ENCODE peak calls at places on chromosomes 16 and 17, in six cellular contexts. One of them, this sample, is unnamed.

GRCh38 chr17:41322264-41322902 is 6.9 kb upstream of the KRTAP17-1 start:
- DNase-seq in tibial artery: no peak
- DNase-seq in DMS153: peak
- DNase-seq in H54: peak
- DNase-seq in Ammon's horn: peak
- DNase-seq in RWPE1: peak
- DNase-seq in this sample: peak

GRCh38 chr17:81707725-81708646 is 4.1 kb upstream of the SLC25A10 start:
- DNase-seq in Ammon's horn: no peak
- DNase-seq in H54: no peak
- DNase-seq in RWPE1: no peak
- DNase-seq in tibial artery: no peak
- DNase-seq in DMS153: no peak
- DNase-seq in this sample: no peak

GRCh38 chr17:61599608-61600007 is 8.6 kb upstream of the NACA2 start:
- DNase-seq in DMS153: no peak
- DNase-seq in Ammon's horn: no peak
- DNase-seq in RWPE1: no peak
- DNase-seq in H54: no peak
- DNase-seq in tibial artery: no peak
- DNase-seq in this sample: no peak

GRCh38 chr17:39648876-39649430 is 12.0 kb downstream of the STARD3 start:
- DNase-seq in RWPE1: no peak
- DNase-seq in DMS153: no peak
- DNase-seq in tibial artery: no peak
- DNase-seq in Ammon's horn: no peak
- DNase-seq in H54: no peak
- DNase-seq in this sample: no peak

GRCh38 chr16:4376126-4376819 is 4.6 kb downstream of the VASN start:
- DNase-seq in H54: peak
- DNase-seq in DMS153: no peak
- DNase-seq in tibial artery: peak
- DNase-seq in RWPE1: no peak
- DNase-seq in Ammon's horn: peak
- DNase-seq in this sample: no peak

GRCh38 chr17:67992541-67993152 is 3.6 kb downstream of the C17orf58 start:
- DNase-seq in H54: peak
- DNase-seq in RWPE1: no peak
- DNase-seq in tibial artery: no peak
- DNase-seq in DMS153: no peak
- DNase-seq in Ammon's horn: no peak
- DNase-seq in this sample: peak

GRCh38 chr16:822909-823297 is 22.4 kb upstream of the GNG13 start:
- DNase-seq in H54: no peak
- DNase-seq in RWPE1: no peak
- DNase-seq in tibial artery: no peak
- DNase-seq in Ammon's horn: no peak
- DNase-seq in DMS153: no peak
- DNase-seq in this sample: no peak

GRCh38 chr17:6668727-6669425 is 17.3 kb downstream of the C17orf100 start:
- DNase-seq in RWPE1: no peak
- DNase-seq in Ammon's horn: no peak
- DNase-seq in DMS153: no peak
- DNase-seq in H54: no peak
- DNase-seq in tibial artery: no peak
- DNase-seq in this sample: no peak

GRCh38 chr16:8996891-8997290 is 33.2 kb upstream of the USP7 start:
- DNase-seq in Ammon's horn: no peak
- DNase-seq in H54: no peak
- DNase-seq in tibial artery: no peak
- DNase-seq in RWPE1: no peak
- DNase-seq in DMS153: no peak
- DNase-seq in this sample: no peak

GRCh38 chr16:73016488-73016830 is 31.5 kb downstream of the ZFHX3 start:
- DNase-seq in tibial artery: no peak
- DNase-seq in H54: no peak
- DNase-seq in Ammon's horn: no peak
- DNase-seq in DMS153: no peak
- DNase-seq in RWPE1: no peak
- DNase-seq in this sample: no peak

GRCh38 chr16:69397821-69398521 is 12.2 kb upstream of the TERF2 start:
- DNase-seq in DMS153: no peak
- DNase-seq in tibial artery: peak
- DNase-seq in H54: no peak
- DNase-seq in RWPE1: peak
- DNase-seq in Ammon's horn: peak
- DNase-seq in this sample: no peak

GRCh38 chr17:63434951-63435571 is 11.0 kb downstream of the CYB561 start:
- DNase-seq in Ammon's horn: peak
- DNase-seq in H54: peak
- DNase-seq in DMS153: no peak
- DNase-seq in RWPE1: peak
- DNase-seq in tibial artery: peak
- DNase-seq in this sample: peak

GRCh38 chr16:85350973-85351372 is 238.7 kb upstream of the CIBAR2 start:
- DNase-seq in H54: peak
- DNase-seq in tibial artery: peak
- DNase-seq in RWPE1: peak
- DNase-seq in DMS153: peak
- DNase-seq in Ammon's horn: peak
- DNase-seq in this sample: no peak

GRCh38 chr16:87821346-87822001 is 47.8 kb downstream of the SLC7A5 start:
- DNase-seq in Ammon's horn: no peak
- DNase-seq in H54: no peak
- DNase-seq in RWPE1: no peak
- DNase-seq in tibial artery: no peak
- DNase-seq in DMS153: no peak
- DNase-seq in this sample: no peak

GRCh38 chr17:74513987-74514631 is 17.2 kb downstream of the CD300LB start:
- DNase-seq in RWPE1: peak
- DNase-seq in DMS153: peak
- DNase-seq in H54: no peak
- DNase-seq in Ammon's horn: no peak
- DNase-seq in tibial artery: no peak
- DNase-seq in this sample: peak

GRCh38 chr17:61416540-61417363 is 17.1 kb downstream of the TBX2 start:
- DNase-seq in RWPE1: peak
- DNase-seq in DMS153: peak
- DNase-seq in tibial artery: peak
- DNase-seq in Ammon's horn: peak
- DNase-seq in H54: peak
- DNase-seq in this sample: peak

GRCh38 chr17:81813861-81814683 is 10.1 kb downstream of the GCGR start:
- DNase-seq in RWPE1: no peak
- DNase-seq in DMS153: no peak
- DNase-seq in Ammon's horn: no peak
- DNase-seq in H54: no peak
- DNase-seq in tibial artery: no peak
- DNase-seq in this sample: no peak

GRCh38 chr17:29149431-29150064 is 30.6 kb downstream of the MYO18A start:
- DNase-seq in Ammon's horn: no peak
- DNase-seq in tibial artery: no peak
- DNase-seq in DMS153: no peak
- DNase-seq in RWPE1: no peak
- DNase-seq in H54: no peak
- DNase-seq in this sample: no peak

GRCh38 chr16:67236551-67237395 is 9.8 kb downstream of the TMEM208 start:
- DNase-seq in DMS153: no peak
- DNase-seq in RWPE1: peak
- DNase-seq in Ammon's horn: no peak
- DNase-seq in tibial artery: peak
- DNase-seq in H54: peak
- DNase-seq in this sample: peak

GRCh38 chr17:50904522-50905459 is 38.6 kb upstream of the TOB1 start:
- DNase-seq in tibial artery: peak
- DNase-seq in H54: no peak
- DNase-seq in DMS153: peak
- DNase-seq in RWPE1: no peak
- DNase-seq in Ammon's horn: peak
- DNase-seq in this sample: no peak

GRCh38 chr16:87240211-87241134 is 76.7 kb downstream of the C16orf95 start:
- DNase-seq in DMS153: no peak
- DNase-seq in Ammon's horn: no peak
- DNase-seq in H54: no peak
- DNase-seq in RWPE1: peak
- DNase-seq in tibial artery: no peak
- DNase-seq in this sample: no peak

GRCh38 chr16:57422026-57422944 is 17.7 kb downstream of the CCL17 start:
- DNase-seq in Ammon's horn: peak
- DNase-seq in tibial artery: peak
- DNase-seq in RWPE1: peak
- DNase-seq in H54: peak
- DNase-seq in DMS153: peak
- DNase-seq in this sample: no peak

GRCh38 chr17:80455328-80455710 is 21.1 kb downstream of the NPTX1 start:
- DNase-seq in DMS153: peak
- DNase-seq in H54: peak
- DNase-seq in Ammon's horn: peak
- DNase-seq in RWPE1: peak
- DNase-seq in tibial artery: no peak
- DNase-seq in this sample: peak

GRCh38 chr17:37100231-37100630 is 151.5 kb downstream of the AATF start:
- DNase-seq in Ammon's horn: no peak
- DNase-seq in RWPE1: no peak
- DNase-seq in H54: no peak
- DNase-seq in DMS153: no peak
- DNase-seq in tibial artery: no peak
- DNase-seq in this sample: no peak

GRCh38 chr17:63477471-63478440 is 895 bp downstream of the ACE start:
- DNase-seq in H54: no peak
- DNase-seq in DMS153: peak
- DNase-seq in RWPE1: no peak
- DNase-seq in tibial artery: no peak
- DNase-seq in Ammon's horn: no peak
- DNase-seq in this sample: no peak

GRCh38 chr17:81228834-81229665 is 6.3 kb upstream of the CEP131 start:
- DNase-seq in DMS153: no peak
- DNase-seq in tibial artery: no peak
- DNase-seq in Ammon's horn: no peak
- DNase-seq in H54: no peak
- DNase-seq in RWPE1: no peak
- DNase-seq in this sample: no peak

GRCh38 chr17:77467513-77467912 is 326.7 kb downstream of the SEC14L1 start:
- DNase-seq in H54: no peak
- DNase-seq in DMS153: no peak
- DNase-seq in RWPE1: no peak
- DNase-seq in tibial artery: no peak
- DNase-seq in Ammon's horn: no peak
- DNase-seq in this sample: no peak

GRCh38 chr16:80158766-80159165 is 382.0 kb upstream of the DYNLRB2 start:
- DNase-seq in Ammon's horn: peak
- DNase-seq in DMS153: no peak
- DNase-seq in H54: peak
- DNase-seq in tibial artery: no peak
- DNase-seq in RWPE1: peak
- DNase-seq in this sample: no peak

GRCh38 chr17:51430581-51430980 is 170.2 kb downstream of the UTP18 start:
- DNase-seq in RWPE1: no peak
- DNase-seq in DMS153: no peak
- DNase-seq in Ammon's horn: no peak
- DNase-seq in tibial artery: no peak
- DNase-seq in H54: no peak
- DNase-seq in this sample: no peak

GRCh38 chr16:80023865-80024264 is 423.3 kb upstream of the MAF start:
- DNase-seq in Ammon's horn: no peak
- DNase-seq in RWPE1: no peak
- DNase-seq in H54: no peak
- DNase-seq in DMS153: peak
- DNase-seq in tibial artery: no peak
- DNase-seq in this sample: no peak

GRCh38 chr17:57892820-57893595 is 43.2 kb upstream of the MRPS23 start:
- DNase-seq in Ammon's horn: peak
- DNase-seq in H54: peak
- DNase-seq in DMS153: peak
- DNase-seq in RWPE1: peak
- DNase-seq in tibial artery: peak
- DNase-seq in this sample: peak

GRCh38 chr17:12613566-12613965 is 52.1 kb upstream of the MYOCD start:
- DNase-seq in H54: no peak
- DNase-seq in tibial artery: no peak
- DNase-seq in DMS153: no peak
- DNase-seq in Ammon's horn: no peak
- DNase-seq in RWPE1: no peak
- DNase-seq in this sample: no peak

GRCh38 chr16:89697616-89698331 is 3.7 kb downstream of the SPATA2L start:
- DNase-seq in tibial artery: no peak
- DNase-seq in DMS153: no peak
- DNase-seq in H54: no peak
- DNase-seq in RWPE1: no peak
- DNase-seq in Ammon's horn: no peak
- DNase-seq in this sample: no peak

GRCh38 chr17:29612404-29613370 is 10.0 kb downstream of the CORO6 start:
- DNase-seq in tibial artery: no peak
- DNase-seq in Ammon's horn: peak
- DNase-seq in RWPE1: no peak
- DNase-seq in H54: no peak
- DNase-seq in DMS153: no peak
- DNase-seq in this sample: no peak

GRCh38 chr16:15573274-15573895 is 69.6 kb downstream of the MARF1 start:
- DNase-seq in H54: no peak
- DNase-seq in Ammon's horn: no peak
- DNase-seq in DMS153: no peak
- DNase-seq in RWPE1: no peak
- DNase-seq in tibial artery: no peak
- DNase-seq in this sample: no peak

GRCh38 chr16:27491894-27492587 is 57.7 kb downstream of the GTF3C1 start:
- DNase-seq in tibial artery: no peak
- DNase-seq in RWPE1: no peak
- DNase-seq in DMS153: no peak
- DNase-seq in Ammon's horn: no peak
- DNase-seq in H54: no peak
- DNase-seq in this sample: peak

GRCh38 chr17:78783711-78784396 is 1.8 kb upstream of the CYTH1 start:
- DNase-seq in tibial artery: no peak
- DNase-seq in DMS153: no peak
- DNase-seq in H54: no peak
- DNase-seq in RWPE1: no peak
- DNase-seq in Ammon's horn: no peak
- DNase-seq in this sample: no peak